ENCODE peak calls at places on chromosomes 13 and 19, in eight cellular contexts. D is stomach, J is fibroblast of the aortic adventitia, H is vagina, W is nephron progenitor cell, T is brain microvascular endothelial cell, C is right lobe of liver, I is Peyer's patch. V is an unnamed sample.

GRCh38 chr13:45496942-45497341 is 32.2 kb downstream of the COG3 start:
- DNase-seq in D (no peak), J (no peak), H (no peak), W (no peak), T (no peak), C (no peak), I (no peak), V (no peak)

GRCh38 chr19:46878613-46879375 is 18.0 kb downstream of the ARHGAP35 start:
- DNase-seq in D (no peak), J (peak), H (no peak), W (no peak), T (peak), C (no peak), I (no peak), V (no peak)

GRCh38 chr13:36919833-36920611 is at the start of gene SMAD9:
- DNase-seq in D (peak), J (peak), H (no peak), W (peak), T (peak), C (peak), I (peak), V (peak)

GRCh38 chr19:58217069-58217481 is 11.6 kb upstream of the ZNF544 start:
- DNase-seq in D (no peak), J (no peak), H (no peak), W (no peak), T (no peak), C (no peak), I (no peak), V (no peak)

GRCh38 chr19:48283908-48284307 is 14.0 kb downstream of the ZNF114 start:
- DNase-seq in D (no peak), J (peak), H (no peak), W (no peak), T (peak), C (no peak), I (no peak), V (no peak)

GRCh38 chr19:55179570-55180484 is at the start of gene SYT5:
- DNase-seq in D (peak), J (no peak), H (no peak), W (peak), T (no peak), C (no peak), I (peak), V (peak)

GRCh38 chr19:13463296-13463695 is 43.0 kb downstream of the CACNA1A start:
- DNase-seq in D (no peak), J (peak), H (no peak), W (peak), T (no peak), C (no peak), I (no peak), V (peak)

GRCh38 chr19:10718205-10719196 is 622 bp downstream of the DNM2 start:
- DNase-seq in D (peak), J (peak), H (no peak), W (peak), T (no peak), C (peak), I (no peak), V (peak)

GRCh38 chr13:25574437-25575426 is 203.0 kb downstream of the ATP8A2 start:
- DNase-seq in D (peak), J (peak), H (no peak), W (peak), T (peak), C (no peak), I (peak), V (peak)

GRCh38 chr13:110780410-110780809 is 66.9 kb downstream of the ING1 start:
- DNase-seq in D (no peak), J (no peak), H (no peak), W (no peak), T (no peak), C (no peak), I (no peak), V (no peak)

GRCh38 chr19:42198676-42199439 is 18.6 kb downstream of the DEDD2 start:
- DNase-seq in D (peak), J (no peak), H (no peak), W (no peak), T (no peak), C (no peak), I (peak), V (no peak)

GRCh38 chr19:54297759-54298305 is 15.1 kb downstream of the LILRA5 start:
- DNase-seq in D (no peak), J (no peak), H (no peak), W (no peak), T (no peak), C (no peak), I (no peak), V (no peak)

GRCh38 chr13:29315847-29316246 is 279.6 kb downstream of the SLC7A1 start:
- DNase-seq in D (no peak), J (no peak), H (no peak), W (no peak), T (no peak), C (no peak), I (no peak), V (no peak)

GRCh38 chr13:29319451-29319850 is 276.0 kb downstream of the SLC7A1 start:
- DNase-seq in D (no peak), J (no peak), H (no peak), W (peak), T (no peak), C (no peak), I (no peak), V (no peak)
- TF ChIP-seq CTCF in D (no peak), J (no peak), H (no peak), W (no peak), T (no peak), C (no peak), I (no peak), V (no peak)

GRCh38 chr19:1465191-1466016 is 13.6 kb downstream of the C19orf25 start:
- DNase-seq in D (peak), J (no peak), H (no peak), W (peak), T (no peak), C (peak), I (peak), V (no peak)
- TF ChIP-seq CTCF in D (no peak), J (peak), H (no peak), W (peak), T (peak), C (peak), I (peak), V (peak)

DNA sequence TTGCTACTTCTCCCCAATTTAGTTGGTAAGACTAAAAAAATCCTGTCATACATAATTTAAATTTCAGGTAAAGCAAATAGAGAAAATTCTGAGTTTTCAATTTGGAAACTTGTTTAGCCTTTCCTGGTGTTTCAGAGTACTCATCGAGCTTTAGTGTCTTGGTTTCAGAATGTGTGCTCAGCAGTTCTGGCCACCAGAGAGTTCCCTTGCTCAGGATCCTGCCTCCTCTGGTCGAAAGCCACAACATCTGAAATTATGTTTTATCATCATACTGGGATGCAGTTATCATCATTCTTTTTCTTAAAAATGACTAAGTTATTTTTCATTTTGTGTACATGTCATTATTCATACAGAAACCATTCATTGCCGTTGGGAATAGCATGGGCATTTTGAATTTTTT is 263.2 kb upstream of the SPRY2 start:
- DNase-seq in D (no peak), J (peak), H (no peak), W (no peak), T (no peak), C (no peak), I (no peak), V (no peak)
- TF ChIP-seq CTCF in D (no peak), J (peak), H (no peak), W (no peak), T (peak), C (no peak), I (no peak), V (no peak)

GRCh38 chr19:39403331-39404312 is 3.0 kb upstream of the ZFP36 start:
- DNase-seq in D (peak), J (peak), H (no peak), W (peak), T (peak), C (peak), I (peak), V (no peak)
- TF ChIP-seq CTCF in D (no peak), J (no peak), H (no peak), W (no peak), T (no peak), C (no peak), I (no peak), V (no peak)

GRCh38 chr13:35894636-35895035 is 236.5 kb downstream of the DCLK1 start:
- DNase-seq in D (no peak), J (peak), H (no peak), W (no peak), T (no peak), C (no peak), I (no peak), V (no peak)

GRCh38 chr13:35892837-35893814 is 238.1 kb downstream of the DCLK1 start:
- DNase-seq in D (no peak), J (no peak), H (no peak), W (no peak), T (no peak), C (no peak), I (no peak), V (no peak)

GRCh38 chr13:35891486-35891885 is 239.7 kb downstream of the DCLK1 start:
- DNase-seq in D (no peak), J (no peak), H (no peak), W (no peak), T (no peak), C (no peak), I (no peak), V (no peak)

GRCh38 chr13:35889560-35889959 is 241.6 kb downstream of the DCLK1 start:
- DNase-seq in D (no peak), J (no peak), H (no peak), W (no peak), T (no peak), C (no peak), I (no peak), V (no peak)

DNA sequence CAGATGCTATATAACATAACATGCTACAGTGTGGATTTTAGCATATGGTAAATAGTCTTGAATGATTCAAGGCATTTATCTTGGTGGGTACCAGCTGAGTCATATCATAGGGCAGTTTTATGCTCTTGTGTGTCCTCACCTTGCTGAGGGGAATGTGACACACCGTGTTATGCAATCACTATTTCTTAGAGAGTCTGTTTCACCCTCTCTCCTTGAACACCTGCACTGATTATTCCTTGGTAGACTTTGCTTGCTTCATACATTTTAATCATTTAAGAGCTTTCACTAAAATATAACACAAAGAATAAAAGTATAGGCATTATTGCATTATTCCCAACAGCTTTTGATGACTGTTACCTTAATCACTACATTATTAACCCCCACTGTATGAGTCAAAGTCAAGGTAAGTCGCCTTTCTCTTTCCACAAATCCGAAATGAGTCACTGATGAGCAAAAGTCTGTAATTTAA is 239.2 kb downstream of the DCLK1 start:
- DNase-seq in D (no peak), J (peak), H (no peak), W (no peak), T (no peak), C (no peak), I (no peak), V (no peak)
- TF ChIP-seq CTCF in D (no peak), J (no peak), H (no peak), W (no peak), T (no peak), C (no peak), I (no peak), V (no peak)

DNA sequence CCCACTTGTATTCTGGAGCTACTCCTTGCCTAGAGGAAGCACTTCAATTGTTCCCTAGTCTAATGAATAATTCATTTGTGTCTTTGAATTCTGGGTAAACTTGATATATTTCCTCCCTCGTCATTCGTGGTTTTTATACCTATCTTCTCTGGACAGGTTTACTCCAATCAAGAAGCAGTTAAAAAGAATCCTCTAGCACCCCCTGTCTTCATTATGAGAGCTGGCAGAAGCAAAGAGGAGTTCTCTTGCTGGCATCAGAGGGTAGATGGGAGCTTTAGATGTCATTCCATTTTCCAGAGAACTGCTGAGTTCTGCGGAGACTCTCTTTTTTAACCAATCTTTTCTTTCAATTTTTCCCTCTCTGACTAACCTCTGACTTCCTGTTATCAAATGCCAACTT is 627.7 kb downstream of the FGF9 start:
- DNase-seq in D (no peak), J (no peak), H (no peak), W (no peak), T (no peak), C (no peak), I (no peak), V (no peak)
- TF ChIP-seq CTCF in D (no peak), J (no peak), H (no peak), W (no peak), T (no peak), C (no peak), I (no peak), V (no peak)

GRCh38 chr19:5929179-5929578 is 15.1 kb downstream of the CAPS start:
- DNase-seq in D (no peak), J (no peak), H (no peak), W (no peak), T (no peak), C (no peak), I (no peak), V (no peak)
- TF ChIP-seq CTCF in D (no peak), J (no peak), H (no peak), W (no peak), T (no peak), C (no peak), I (no peak), V (no peak)

GRCh38 chr19:28239270-28239669 is 973.7 kb downstream of the UQCRFS1 start:
- DNase-seq in D (no peak), J (peak), H (no peak), W (peak), T (no peak), C (no peak), I (no peak), V (peak)
- TF ChIP-seq CTCF in D (no peak), J (peak), H (no peak), W (peak), T (peak), C (no peak), I (no peak), V (peak)

V was measured in progenitor cell of endocrine pancreas.